ENCODE peak calls at places on chromosomes 11 and 22, in seven cellular contexts. R is tibial artery, N is pancreas, Z is sigmoid colon, W is endodermal cell, Q is heart left ventricle, U is mammary epithelial cell. O is an unnamed sample.

GRCh38 chr11:70383664-70384395 is 14.5 kb upstream of the CTTN start:
- DNase-seq in W (no peak), R (no peak), Q (no peak), N (no peak), Z (no peak), U (no peak), O (no peak)

GRCh38 chr11:116418388-116419041 is 354.3 kb downstream of the BUD13 start:
- DNase-seq in W (no peak), N (no peak), Q (no peak), U (no peak), Z (no peak), R (no peak), O (no peak)

GRCh38 chr22:42662114-42663021 is 13.2 kb upstream of the CYB5R3 start:
- DNase-seq in W (peak; percentile 96), U (peak; percentile 54), R (peak; percentile 80), N (peak; percentile 86), Q (peak; percentile 84), Z (peak; percentile 86), O (peak; percentile 64)

GRCh38 chr11:113202431-113202830 is 112.0 kb upstream of the TTC12 start:
- DNase-seq in Z (no peak), U (peak; percentile 72), W (no peak), N (no peak), Q (no peak), R (no peak), O (peak; percentile 35)

GRCh38 chr22:30490399-30490798 is 15.1 kb downstream of the SEC14L4 start:
- DNase-seq in W (peak; percentile 55), U (no peak), N (no peak), Q (no peak), Z (no peak), R (no peak), O (no peak)

GRCh38 chr22:24920029-24920428 is 26.5 kb downstream of the LHFPL7 start:
- DNase-seq in Z (no peak), R (no peak), W (no peak), U (no peak), N (no peak), Q (no peak), O (no peak)

GRCh38 chr11:72349053-72349452 is 85.3 kb downstream of the CLPB start:
- DNase-seq in R (no peak), W (no peak), Q (no peak), N (no peak), Z (no peak), U (no peak), O (no peak)

GRCh38 chr11:58632510-58632909 is 10.0 kb downstream of the CNTF start:
- DNase-seq in Q (no peak), W (no peak), Z (no peak), U (no peak), N (peak; percentile 36), R (no peak), O (no peak)

GRCh38 chr22:35893698-35894097 is 134.9 kb downstream of the RBFOX2 start:
- DNase-seq in Q (peak; percentile 37), W (no peak), R (no peak), N (no peak), Z (no peak), U (no peak), O (no peak)

DNA sequence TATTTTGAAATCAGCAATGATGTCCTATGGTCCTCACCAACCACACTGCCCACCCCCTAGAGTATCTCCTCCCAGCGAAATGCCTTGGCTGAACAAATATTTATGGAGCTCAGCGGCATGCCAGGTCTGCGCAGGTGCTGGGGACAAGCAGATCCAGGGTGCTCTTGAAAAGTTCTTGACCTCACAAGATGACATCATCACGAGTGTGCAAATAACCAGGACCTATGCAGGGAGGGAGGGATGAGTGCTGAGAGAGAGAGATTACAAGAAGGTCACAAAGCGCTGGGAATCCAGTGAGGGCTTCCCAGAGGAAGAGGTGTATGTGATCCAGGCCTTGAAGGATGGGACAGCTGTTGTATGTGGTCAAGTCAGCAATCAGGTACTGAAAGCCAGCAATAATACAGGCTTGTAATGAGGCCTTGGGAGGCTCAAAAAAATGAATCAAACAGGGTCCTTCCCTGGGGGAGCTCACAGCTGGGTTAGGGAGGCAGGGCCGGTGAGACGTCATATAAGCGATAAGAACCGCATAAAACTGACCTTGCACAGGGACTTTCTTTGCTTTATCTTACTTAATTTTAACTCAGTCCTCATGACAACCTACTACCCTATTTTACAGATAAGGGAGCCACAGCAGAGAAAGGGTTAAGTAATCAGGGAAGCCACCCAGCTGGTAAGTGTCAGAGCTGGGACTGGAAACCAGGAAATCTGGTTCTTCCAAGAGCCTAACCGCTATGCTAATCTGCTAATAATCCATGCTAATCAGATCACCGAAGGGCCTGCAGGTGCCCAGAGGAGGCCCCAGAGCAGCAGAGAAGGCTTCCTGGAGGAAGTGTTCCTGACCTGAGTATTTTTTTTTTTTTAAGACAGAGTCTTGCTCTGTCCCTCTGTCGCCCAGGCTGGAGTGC is 8.2 kb downstream of the ARRB1 start:
- DNase-seq in U (no peak), W (peak; percentile 87), Z (peak; percentile 72), R (no peak), N (peak; percentile 83), Q (no peak), O (peak; percentile 64)
- H3K27ac ChIP-seq in U (no peak overlapping the region), W (no peak overlapping the region), Z (peak overlapping the region; percentile 98), R (no peak overlapping the region), N (peak overlapping the region; percentile 85), Q (peak overlapping the region; percentile 96), O (peak overlapping the region; percentile 91)

GRCh38 chr11:35082322-35083180 is 56.4 kb upstream of the CD44 start:
- DNase-seq in W (peak; percentile 90), Q (peak; percentile 66), N (peak; percentile 67), Z (peak; percentile 75), R (peak; percentile 63), U (peak; percentile 86), O (peak; percentile 41)
- H3K27ac ChIP-seq in W (no peak overlapping the region), Q (peak overlapping the region; percentile 87), N (peak overlapping the region; percentile 76), Z (peak overlapping the region; percentile 84), R (peak overlapping the region; percentile 77), U (peak overlapping the region; percentile 96), O (peak overlapping the region; percentile 66)

GRCh38 chr11:22680628-22681027 is 14.2 kb downstream of the GAS2 start:
- DNase-seq in W (no peak), Q (no peak), Z (no peak), R (no peak), N (no peak), U (no peak), O (no peak)
- H3K27ac ChIP-seq in W (no peak overlapping the region), Q (no peak overlapping the region), Z (no peak overlapping the region), R (no peak overlapping the region), N (peak overlapping the region; percentile 94), U (no peak overlapping the region), O (no peak overlapping the region)

GRCh38 chr11:64224151-64224890 is 1.7 kb downstream of the TRPT1 start:
- DNase-seq in W (peak; percentile 45), U (peak; percentile 38), N (peak; percentile 43), Q (no peak), R (no peak), Z (peak; percentile 68), O (no peak)

GRCh38 chr11:64225608-64226506 is at the start of the genes NUDT22 and TRPT1:
- DNase-seq in Q (peak; percentile 95), N (peak; percentile 93), Z (peak; percentile 96), R (peak; percentile 86), W (peak; percentile 97), U (peak; percentile 75), O (peak; percentile 92)

GRCh38 chr11:64224891-64225607 is 937 bp downstream of the TRPT1 start:
- DNase-seq in U (no peak), W (peak; percentile 54), Q (peak; percentile 25), Z (peak; percentile 70), R (peak; percentile 18), N (peak; percentile 47), O (no peak)

GRCh38 chr11:64227405-64227956 is 1.4 kb downstream of the NUDT22 start:
- DNase-seq in W (no peak), Z (peak; percentile 64), R (no peak), Q (no peak), U (peak; percentile 45), N (peak; percentile 75), O (no peak)

GRCh38 chr11:64226507-64227051 is 505 bp downstream of the NUDT22 start:
- DNase-seq in W (peak; percentile 76), Z (peak; percentile 80), N (peak; percentile 78), Q (peak; percentile 76), R (peak; percentile 54), U (peak; percentile 31), O (no peak)
- H3K27ac ChIP-seq in W (no peak overlapping the region), Z (peak overlapping the region; percentile 93), N (peak overlapping the region; percentile 91), Q (peak overlapping the region; percentile 95), R (peak overlapping the region; percentile 95), U (no peak overlapping the region), O (peak overlapping the region; percentile 95)

GRCh38 chr11:47516155-47516554 is 36.8 kb downstream of the CELF1 start:
- DNase-seq in N (no peak), W (no peak), Z (no peak), U (no peak), R (no peak), Q (no peak), O (no peak)

GRCh38 chr11:47514825-47515647 is 37.9 kb downstream of the CELF1 start:
- DNase-seq in W (no peak), N (no peak), R (no peak), Q (no peak), Z (no peak), U (peak; percentile 65), O (no peak)

GRCh38 chr11:47518212-47518959 is 34.5 kb downstream of the CELF1 start:
- DNase-seq in W (no peak), N (no peak), Z (no peak), Q (no peak), U (no peak), R (no peak), O (no peak)

GRCh38 chr11:47512701-47513100 is 40.2 kb downstream of the CELF1 start:
- DNase-seq in U (no peak), W (no peak), N (no peak), Z (no peak), Q (no peak), R (no peak), O (no peak)

GRCh38 chr11:47516984-47517853 is 35.7 kb downstream of the CELF1 start:
- DNase-seq in R (no peak), Z (no peak), Q (no peak), N (no peak), U (no peak), W (no peak), O (no peak)
- H3K27ac ChIP-seq in R (peak overlapping the region; percentile 76), Z (peak overlapping the region; percentile 16), Q (peak overlapping the region; percentile 83), N (no peak overlapping the region), U (no peak overlapping the region), W (no peak overlapping the region), O (no peak overlapping the region)

DNA sequence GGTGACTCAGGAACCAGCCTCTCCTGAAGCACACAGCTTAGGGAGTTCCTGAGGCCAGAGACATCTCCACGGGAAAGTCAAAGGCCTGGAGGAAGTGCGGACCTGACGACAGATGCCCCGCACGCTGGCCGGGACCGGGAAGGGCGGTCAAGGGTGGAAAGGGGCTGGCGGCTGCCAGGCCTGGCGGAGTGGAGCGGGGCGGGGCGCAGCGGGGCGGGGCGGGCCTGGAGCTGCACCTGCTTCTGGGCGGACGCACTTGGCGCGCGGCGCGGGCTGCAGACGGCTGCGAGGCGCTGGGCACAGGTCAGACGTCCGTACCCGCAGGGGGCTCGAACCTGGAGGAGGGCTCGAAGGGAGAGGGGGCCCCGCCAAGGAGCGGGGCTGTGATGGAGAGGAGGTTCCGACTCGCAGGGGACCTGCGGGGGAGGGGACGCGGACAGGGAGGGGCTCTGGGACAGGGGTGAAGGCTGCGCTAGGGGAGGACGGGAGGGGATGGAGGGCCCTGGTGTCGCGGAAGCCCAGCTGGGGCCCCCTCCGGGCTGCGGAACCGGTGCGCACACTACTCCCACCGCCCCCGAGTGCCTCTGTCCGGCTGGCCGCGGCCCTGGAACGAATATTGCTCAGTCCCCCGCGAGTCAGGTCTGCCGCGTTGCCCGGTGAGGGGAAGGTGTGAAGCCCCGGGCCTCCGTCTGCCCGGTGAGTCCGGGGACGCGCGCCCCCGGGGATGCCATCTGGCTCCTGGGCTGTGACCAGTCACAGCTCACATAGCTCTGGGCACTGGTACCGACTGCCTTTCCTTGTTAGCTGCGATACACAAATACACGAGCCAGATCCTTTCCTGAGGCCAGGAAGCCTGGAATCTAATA is at the start of gene TMEM45B:
- DNase-seq in N (peak; percentile 55), W (peak; percentile 84), R (no peak), U (no peak), Q (no peak), Z (no peak), O (no peak)
- H3K27ac ChIP-seq in N (no peak within 1 kb of the TSS), W (no peak within 1 kb of the TSS), R (no peak within 1 kb of the TSS), U (no peak within 1 kb of the TSS), Q (no peak within 1 kb of the TSS), Z (no peak within 1 kb of the TSS), O (no peak within 1 kb of the TSS)